ENCODE peak calls at places on chromosomes 12 and 14, in six cellular contexts. U is naive thymus-derived CD4-positive, alpha-beta T cell; L is left kidney; P is NCI-H345; M is hypothalamus; S is ELR. N is an unnamed sample.

GRCh38 chr12:60863421-60863820 is 1267.6 kb downstream of the SLC16A7 start:
- DNase-seq in U (no peak), L (no peak), P (no peak), M (no peak), S (no peak), N (no peak)

GRCh38 chr12:12800406-12801180 is 12.6 kb upstream of the DDX47 start:
- DNase-seq in U (no peak), L (no peak), P (no peak), M (no peak), S (no peak), N (no peak)

GRCh38 chr12:68491204-68491960 is 119.3 kb upstream of the RAP1B start:
- DNase-seq in U (no peak), L (no peak), P (no peak), M (no peak), S (no peak), N (no peak)

GRCh38 chr12:63068857-63069442 is 82.1 kb downstream of the AVPR1A start:
- DNase-seq in U (no peak), L (peak; percentile 78), P (peak; percentile 34), M (no peak), S (peak; percentile 72), N (no peak)

GRCh38 chr14:51401272-51401671 is 161.2 kb downstream of the TMX1 start:
- DNase-seq in U (no peak), L (no peak), P (no peak), M (no peak), S (no peak), N (peak; percentile 17)

GRCh38 chr12:32298917-32299316 is 100.4 kb upstream of the FGD4 start:
- DNase-seq in U (no peak), L (no peak), P (no peak), M (no peak), S (no peak), N (no peak)

GRCh38 chr14:60951781-60952435 is 29.0 kb downstream of the TRMT5 start:
- DNase-seq in U (no peak), L (no peak), P (no peak), M (no peak), S (no peak), N (no peak)

GRCh38 chr12:81284137-81284536 is 206.3 kb downstream of the ACSS3 start:
- DNase-seq in U (no peak), L (no peak), P (no peak), M (no peak), S (peak; percentile 47), N (no peak)

GRCh38 chr12:13200841-13201240 is 4.3 kb downstream of the EMP1 start:
- DNase-seq in U (no peak), L (no peak), P (no peak), M (no peak), S (no peak), N (no peak)